ENCODE peak calls at places on chromosome 4, in eight cellular contexts. One of them, this sample, is unnamed.

GRCh38 chr4:83618991-83619390 is 83.1 kb downstream of the GPAT3 start:
- DNase-seq in T-helper 2 cell: no peak
- DNase-seq in neural crest cell: no peak
- DNase-seq in frontal cortex: no peak
- DNase-seq in sigmoid colon: no peak
- DNase-seq in NCI-H1694 treated with DMSO at 0.1 percent for 48 hours: no peak
- DNase-seq in endothelial cell: peak
- DNase-seq in right atrium auricular region: no peak
- DNase-seq in this sample: no peak

GRCh38 chr4:40197879-40198689 is 1.3 kb downstream of the RHOH start:
- DNase-seq in T-helper 2 cell: peak
- DNase-seq in neural crest cell: no peak
- DNase-seq in frontal cortex: no peak
- DNase-seq in sigmoid colon: no peak
- DNase-seq in NCI-H1694 treated with DMSO at 0.1 percent for 48 hours: no peak
- DNase-seq in endothelial cell: no peak
- DNase-seq in right atrium auricular region: no peak
- DNase-seq in this sample: no peak

GRCh38 chr4:151292038-151292437 is 15.1 kb downstream of the PRSS48 start:
- DNase-seq in T-helper 2 cell: no peak
- DNase-seq in neural crest cell: no peak
- DNase-seq in frontal cortex: no peak
- DNase-seq in sigmoid colon: no peak
- DNase-seq in NCI-H1694 treated with DMSO at 0.1 percent for 48 hours: no peak
- DNase-seq in endothelial cell: no peak
- DNase-seq in right atrium auricular region: no peak
- DNase-seq in this sample: no peak

GRCh38 chr4:88169298-88169697 is 10.9 kb upstream of the ABCG2 start:
- DNase-seq in T-helper 2 cell: no peak
- DNase-seq in neural crest cell: no peak
- DNase-seq in frontal cortex: no peak
- DNase-seq in sigmoid colon: no peak
- DNase-seq in NCI-H1694 treated with DMSO at 0.1 percent for 48 hours: no peak
- DNase-seq in endothelial cell: no peak
- DNase-seq in right atrium auricular region: no peak
- DNase-seq in this sample: no peak

GRCh38 chr4:76601791-76602190 is 166.8 kb downstream of the SHROOM3 start:
- DNase-seq in T-helper 2 cell: no peak
- DNase-seq in neural crest cell: no peak
- DNase-seq in frontal cortex: no peak
- DNase-seq in sigmoid colon: no peak
- DNase-seq in NCI-H1694 treated with DMSO at 0.1 percent for 48 hours: no peak
- DNase-seq in endothelial cell: peak
- DNase-seq in right atrium auricular region: no peak
- DNase-seq in this sample: no peak

GRCh38 chr4:73740353-73740778 is at the start of gene CXCL8:
- DNase-seq in T-helper 2 cell: no peak
- DNase-seq in neural crest cell: no peak
- DNase-seq in frontal cortex: no peak
- DNase-seq in sigmoid colon: peak
- DNase-seq in NCI-H1694 treated with DMSO at 0.1 percent for 48 hours: no peak
- DNase-seq in endothelial cell: no peak
- DNase-seq in right atrium auricular region: peak
- DNase-seq in this sample: no peak

GRCh38 chr4:31051565-31051964 is 331.4 kb downstream of the PCDH7 start:
- DNase-seq in T-helper 2 cell: no peak
- DNase-seq in neural crest cell: no peak
- DNase-seq in frontal cortex: no peak
- DNase-seq in sigmoid colon: no peak
- DNase-seq in NCI-H1694 treated with DMSO at 0.1 percent for 48 hours: no peak
- DNase-seq in endothelial cell: no peak
- DNase-seq in right atrium auricular region: no peak
- DNase-seq in this sample: no peak

GRCh38 chr4:14529653-14530052 is 472.6 kb upstream of the CPEB2 start:
- DNase-seq in T-helper 2 cell: no peak
- DNase-seq in neural crest cell: no peak
- DNase-seq in frontal cortex: no peak
- DNase-seq in sigmoid colon: no peak
- DNase-seq in NCI-H1694 treated with DMSO at 0.1 percent for 48 hours: no peak
- DNase-seq in endothelial cell: no peak
- DNase-seq in right atrium auricular region: no peak
- DNase-seq in this sample: no peak

GRCh38 chr4:4507923-4508322 is 33.9 kb downstream of the STX18 start:
- DNase-seq in T-helper 2 cell: no peak
- DNase-seq in neural crest cell: no peak
- DNase-seq in frontal cortex: no peak
- DNase-seq in sigmoid colon: no peak
- DNase-seq in NCI-H1694 treated with DMSO at 0.1 percent for 48 hours: no peak
- DNase-seq in endothelial cell: no peak
- DNase-seq in right atrium auricular region: no peak
- DNase-seq in this sample: no peak

GRCh38 chr4:123516576-123516975 is 120.0 kb downstream of the SPRY1 start:
- DNase-seq in T-helper 2 cell: no peak
- DNase-seq in neural crest cell: no peak
- DNase-seq in frontal cortex: no peak
- DNase-seq in sigmoid colon: no peak
- DNase-seq in NCI-H1694 treated with DMSO at 0.1 percent for 48 hours: no peak
- DNase-seq in endothelial cell: no peak
- DNase-seq in right atrium auricular region: no peak
- DNase-seq in this sample: no peak

GRCh38 chr4:53098681-53099121 is 236.6 kb downstream of the RASL11B start:
- DNase-seq in T-helper 2 cell: no peak
- DNase-seq in neural crest cell: no peak
- DNase-seq in frontal cortex: no peak
- DNase-seq in sigmoid colon: no peak
- DNase-seq in NCI-H1694 treated with DMSO at 0.1 percent for 48 hours: no peak
- DNase-seq in endothelial cell: no peak
- DNase-seq in right atrium auricular region: no peak
- DNase-seq in this sample: no peak

GRCh38 chr4:68732653-68733466 is 62.4 kb upstream of the UGT2B15 start:
- DNase-seq in T-helper 2 cell: peak
- DNase-seq in neural crest cell: no peak
- DNase-seq in frontal cortex: no peak
- DNase-seq in sigmoid colon: no peak
- DNase-seq in NCI-H1694 treated with DMSO at 0.1 percent for 48 hours: no peak
- DNase-seq in endothelial cell: no peak
- DNase-seq in right atrium auricular region: no peak
- DNase-seq in this sample: no peak

GRCh38 chr4:183987529-183987946 is 82.4 kb downstream of the STOX2 start:
- DNase-seq in T-helper 2 cell: no peak
- DNase-seq in neural crest cell: peak
- DNase-seq in frontal cortex: no peak
- DNase-seq in sigmoid colon: peak
- DNase-seq in NCI-H1694 treated with DMSO at 0.1 percent for 48 hours: no peak
- DNase-seq in endothelial cell: no peak
- DNase-seq in right atrium auricular region: peak
- DNase-seq in this sample: peak

GRCh38 chr4:20487852-20488251 is 212.4 kb upstream of the PACRGL start:
- DNase-seq in T-helper 2 cell: no peak
- DNase-seq in neural crest cell: no peak
- DNase-seq in frontal cortex: no peak
- DNase-seq in sigmoid colon: no peak
- DNase-seq in NCI-H1694 treated with DMSO at 0.1 percent for 48 hours: no peak
- DNase-seq in endothelial cell: no peak
- DNase-seq in right atrium auricular region: no peak
- DNase-seq in this sample: no peak

GRCh38 chr4:157221895-157222763 is 1.6 kb downstream of the GRIA2 start:
- DNase-seq in T-helper 2 cell: no peak
- DNase-seq in neural crest cell: peak
- DNase-seq in frontal cortex: peak
- DNase-seq in sigmoid colon: no peak
- DNase-seq in NCI-H1694 treated with DMSO at 0.1 percent for 48 hours: no peak
- DNase-seq in endothelial cell: peak
- DNase-seq in right atrium auricular region: no peak
- DNase-seq in this sample: peak

GRCh38 chr4:142367326-142368188 is 478.5 kb downstream of the INPP4B start:
- DNase-seq in T-helper 2 cell: peak
- DNase-seq in neural crest cell: no peak
- DNase-seq in frontal cortex: no peak
- DNase-seq in sigmoid colon: no peak
- DNase-seq in NCI-H1694 treated with DMSO at 0.1 percent for 48 hours: no peak
- DNase-seq in endothelial cell: no peak
- DNase-seq in right atrium auricular region: no peak
- DNase-seq in this sample: no peak

GRCh38 chr4:108072300-108072699 is 82.6 kb downstream of the HADH start:
- DNase-seq in T-helper 2 cell: peak
- DNase-seq in neural crest cell: no peak
- DNase-seq in frontal cortex: no peak
- DNase-seq in sigmoid colon: no peak
- DNase-seq in NCI-H1694 treated with DMSO at 0.1 percent for 48 hours: no peak
- DNase-seq in endothelial cell: no peak
- DNase-seq in right atrium auricular region: no peak
- DNase-seq in this sample: no peak

GRCh38 chr4:43458293-43458692 is 565.8 kb downstream of the GRXCR1 start:
- DNase-seq in T-helper 2 cell: no peak
- DNase-seq in neural crest cell: no peak
- DNase-seq in frontal cortex: no peak
- DNase-seq in sigmoid colon: no peak
- DNase-seq in NCI-H1694 treated with DMSO at 0.1 percent for 48 hours: no peak
- DNase-seq in endothelial cell: no peak
- DNase-seq in right atrium auricular region: no peak
- DNase-seq in this sample: no peak

GRCh38 chr4:41579556-41579955 is 41.6 kb downstream of the LIMCH1 start:
- DNase-seq in T-helper 2 cell: no peak
- DNase-seq in neural crest cell: no peak
- DNase-seq in frontal cortex: no peak
- DNase-seq in sigmoid colon: no peak
- DNase-seq in NCI-H1694 treated with DMSO at 0.1 percent for 48 hours: no peak
- DNase-seq in endothelial cell: no peak
- DNase-seq in right atrium auricular region: no peak
- DNase-seq in this sample: no peak

GRCh38 chr4:17117746-17118145 is 219.3 kb upstream of the LDB2 start:
- DNase-seq in T-helper 2 cell: no peak
- DNase-seq in neural crest cell: no peak
- DNase-seq in frontal cortex: no peak
- DNase-seq in sigmoid colon: no peak
- DNase-seq in NCI-H1694 treated with DMSO at 0.1 percent for 48 hours: no peak
- DNase-seq in endothelial cell: no peak
- DNase-seq in right atrium auricular region: no peak
- DNase-seq in this sample: no peak

GRCh38 chr4:107196312-107196711 is 160.2 kb upstream of the DKK2 start:
- DNase-seq in T-helper 2 cell: no peak
- DNase-seq in neural crest cell: no peak
- DNase-seq in frontal cortex: no peak
- DNase-seq in sigmoid colon: no peak
- DNase-seq in NCI-H1694 treated with DMSO at 0.1 percent for 48 hours: no peak
- DNase-seq in endothelial cell: no peak
- DNase-seq in right atrium auricular region: no peak
- DNase-seq in this sample: no peak

GRCh38 chr4:185914583-185915199 is 102.7 kb upstream of the SORBS2 start:
- DNase-seq in T-helper 2 cell: no peak
- DNase-seq in neural crest cell: no peak
- DNase-seq in frontal cortex: no peak
- DNase-seq in sigmoid colon: no peak
- DNase-seq in NCI-H1694 treated with DMSO at 0.1 percent for 48 hours: no peak
- DNase-seq in endothelial cell: no peak
- DNase-seq in right atrium auricular region: no peak
- DNase-seq in this sample: no peak